ENCODE peak calls at places on chromosomes 11 and 22, in eight cellular contexts. T is Karpas-422, M is GM12878, L is PC-9, G is mammary epithelial cell, P is DND-41, W is mesenchymal stem cell, Q is GM23248. D is an unnamed sample.
A peak's percentile ranks its signal among the peaks of the same experiment; 100 is the strongest.

GRCh38 chr22:29078036-29078868 is 5.4 kb downstream of the KREMEN1 start:
- DNase-seq in Q (no peak), T (no peak), L (no peak), W (no peak), G (no peak), M (no peak), P (peak; percentile 69), D (no peak)

GRCh38 chr11:69427337-69427736 is 54.1 kb upstream of the LINC01488 start:
- DNase-seq in M (no peak), L (no peak), P (no peak), G (no peak), W (no peak), T (no peak), Q (no peak), D (peak; percentile 67)

GRCh38 chr22:49380095-49380827 is 447.4 kb downstream of the BRD1 start:
- DNase-seq in P (no peak), W (no peak), G (no peak), T (peak; percentile 95), L (no peak), Q (no peak), M (no peak), D (no peak)

GRCh38 chr11:36385121-36385530 is 89.0 kb downstream of the PRR5L start:
- DNase-seq in T (no peak), W (peak; percentile 93), G (no peak), L (peak; percentile 56), M (no peak), P (no peak), Q (peak; percentile 80), D (no peak)

GRCh38 chr11:18775492-18776292 is 15.9 kb downstream of the PTPN5 start:
- DNase-seq in T (peak; percentile 87), P (peak; percentile 49), M (no peak), L (peak; percentile 52), G (peak; percentile 31), Q (peak; percentile 63), W (peak; percentile 44), D (no peak)

GRCh38 chr11:107928767-107929507 is 689 bp downstream of the RAB39A start:
- DNase-seq in T (peak; percentile 93), P (no peak), Q (no peak), G (no peak), W (no peak), M (no peak), L (no peak), D (no peak)

GRCh38 chr11:94655291-94655690 is 88.1 kb downstream of the PIWIL4 start:
- DNase-seq in T (no peak), P (no peak), M (no peak), G (no peak), L (no peak), W (no peak), Q (no peak), D (no peak)

GRCh38 chr11:3614742-3615171 is 27.0 kb downstream of the ART5 start:
- DNase-seq in Q (peak; percentile 55), P (peak; percentile 10), M (peak; percentile 31), G (peak; percentile 43), L (no peak), W (no peak), T (no peak), D (peak; percentile 37)

GRCh38 chr11:127470485-127470884 is 469.9 kb upstream of the KIRREL3 start:
- DNase-seq in T (peak; percentile 46), L (no peak), W (peak; percentile 24), G (no peak), M (no peak), Q (peak; percentile 15), P (peak; percentile 44), D (no peak)

DNA sequence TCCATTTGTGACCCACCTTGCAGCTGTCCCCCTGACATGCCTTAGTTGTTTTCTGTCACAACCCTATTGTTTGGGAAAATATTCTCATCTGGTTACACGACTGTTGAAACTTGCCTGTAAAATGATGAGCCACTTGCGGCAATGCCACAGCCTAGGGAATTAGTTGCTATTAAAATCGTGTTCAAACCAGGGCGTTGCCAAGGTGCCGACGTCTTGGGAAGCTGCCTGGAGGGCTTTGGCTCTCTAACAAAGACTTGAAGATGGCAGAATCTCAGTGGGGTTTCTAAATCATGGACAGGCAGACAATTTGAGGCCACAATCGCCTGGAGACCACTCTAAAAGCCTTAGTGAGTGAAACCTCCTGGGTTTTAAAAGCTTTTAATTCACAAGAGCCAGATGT is 117.3 kb upstream of the BMAL1 start:
- DNase-seq in P (no peak), M (no peak), W (no peak), G (peak; percentile 89), Q (no peak), L (no peak), T (no peak), D (no peak)
- H2AFZ ChIP-seq in P (no peak overlapping the region), M (no peak overlapping the region), W (no peak overlapping the region), G (peak overlapping the region; percentile 63), Q (no peak overlapping the region), L (no peak overlapping the region), T (no peak overlapping the region), D (no peak overlapping the region)

GRCh38 chr22:19731361-19731725 is 8.0 kb downstream of the GP1BB start:
- DNase-seq in M (no peak), W (no peak), P (no peak), L (no peak), Q (no peak), T (no peak), G (no peak), D (no peak)

GRCh38 chr22:19728836-19729235 is 5.5 kb downstream of the GP1BB start:
- DNase-seq in M (no peak), Q (no peak), T (no peak), L (no peak), W (no peak), G (no peak), P (no peak), D (no peak)

GRCh38 chr22:19730662-19731360 is 7.5 kb downstream of the GP1BB start:
- DNase-seq in Q (peak; percentile 87), G (peak; percentile 48), W (peak; percentile 72), L (no peak), T (peak; percentile 93), M (no peak), P (peak; percentile 87), D (peak; percentile 100)

GRCh38 chr22:19729507-19729906 is 6.2 kb downstream of the GP1BB start:
- DNase-seq in T (no peak), W (no peak), P (no peak), L (no peak), M (no peak), G (no peak), Q (no peak), D (no peak)

DNA sequence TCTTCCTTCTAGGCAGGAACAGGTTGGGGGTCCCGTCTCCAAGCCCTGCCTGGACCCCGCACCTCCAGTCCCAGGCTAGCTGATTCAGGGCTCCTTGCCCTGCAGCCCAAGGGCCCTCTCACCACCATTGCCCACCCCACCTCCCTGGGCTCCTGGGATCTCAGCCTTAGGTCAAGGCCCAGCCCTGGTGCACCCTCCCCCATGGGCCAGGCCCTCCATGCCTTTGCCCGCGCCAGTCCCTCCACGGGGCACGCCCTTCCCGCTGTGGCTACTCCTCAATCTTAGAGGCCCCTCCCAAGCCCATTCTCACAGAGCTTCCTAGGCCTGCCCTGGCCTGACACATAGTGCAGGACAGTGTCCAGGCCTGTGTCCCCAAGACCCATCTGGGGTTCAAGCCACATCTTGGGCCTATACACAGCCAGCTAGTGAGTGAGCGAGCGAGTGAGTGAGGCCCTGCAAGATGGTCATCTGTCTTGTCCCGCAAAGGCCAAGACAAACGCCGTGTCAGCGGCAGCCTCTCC is 6.9 kb downstream of the GP1BB start:
- DNase-seq in P (no peak), W (no peak), T (no peak), L (no peak), M (no peak), Q (no peak), G (no peak), D (no peak)
- H3K4me3 ChIP-seq in P (peak overlapping the region; percentile 65), W (no peak overlapping the region), T (no peak overlapping the region), L (peak overlapping the region; percentile 48), M (no peak overlapping the region), Q (no peak overlapping the region), G (no peak overlapping the region), D (no peak overlapping the region)

DNA sequence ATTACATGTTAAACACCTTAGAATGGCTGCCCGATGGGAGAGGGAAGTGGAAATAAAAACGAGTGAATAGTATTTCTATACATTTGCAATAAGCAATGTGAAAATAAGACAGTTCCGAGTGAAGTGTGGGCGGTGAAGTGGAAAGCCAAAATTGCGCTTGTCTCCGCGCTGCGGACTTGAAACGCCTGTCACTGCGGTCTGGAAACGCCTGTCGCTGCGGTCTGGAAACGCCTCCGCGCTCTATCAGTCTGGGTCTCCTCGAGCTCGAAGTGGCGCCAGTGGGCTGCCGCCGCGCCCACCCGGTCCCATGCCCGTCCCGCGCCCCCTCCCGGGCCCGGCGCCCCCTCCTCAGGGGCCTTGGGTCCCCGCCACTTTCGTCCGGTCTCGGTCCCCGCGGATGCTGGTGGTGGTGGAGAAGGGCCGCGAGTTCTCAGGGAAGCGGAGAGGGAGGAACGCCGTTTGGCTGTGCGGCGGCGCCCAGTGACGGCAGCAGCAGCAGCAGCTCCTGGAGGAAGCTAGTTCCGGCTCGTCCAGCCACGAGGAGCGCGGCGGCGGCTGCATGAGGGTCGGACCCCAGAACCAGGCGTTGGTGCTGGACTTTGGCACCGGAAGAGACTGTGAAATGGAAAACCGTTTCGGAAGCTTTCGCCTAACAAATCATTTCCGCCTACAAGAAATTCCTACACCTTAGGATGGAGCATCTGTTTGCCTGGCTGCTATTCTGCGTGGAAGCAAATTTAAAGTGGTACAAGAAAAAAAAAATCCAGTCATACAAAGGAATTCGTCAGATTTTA is 1.8 kb downstream of the NCR3LG1 start:
- DNase-seq in W (peak; percentile 86), M (peak; percentile 8), G (peak; percentile 79), P (peak; percentile 63), Q (peak; percentile 91), T (peak; percentile 92), L (peak; percentile 51), D (peak; percentile 88)
- H3K27ac ChIP-seq in W (no peak overlapping the region), M (no peak overlapping the region), G (peak overlapping the region; percentile 31), P (peak overlapping the region; percentile 40), Q (peak overlapping the region; percentile 82), T (peak overlapping the region; percentile 86), L (no peak overlapping the region), D (peak overlapping the region; percentile 72)

GRCh38 chr11:113896156-113896879 is 8.3 kb upstream of the HTR3B start:
- DNase-seq in W (peak; percentile 43), M (no peak), Q (peak; percentile 63), L (no peak), T (peak; percentile 73), P (peak; percentile 29), G (no peak), D (peak; percentile 54)
- H2AFZ ChIP-seq in W (no peak overlapping the region), M (peak overlapping the region; percentile 12), Q (no peak overlapping the region), L (no peak overlapping the region), T (no peak overlapping the region), P (peak overlapping the region; percentile 39), G (no peak overlapping the region), D (no peak overlapping the region)

D was measured in osteoblast.